ENCODE peak calls at places on chromosomes 5 and 9, in eight cellular contexts. H, E, M, Y, A, F, L and J are unnamed samples.

GRCh38 chr5:151121652-151122051 is 35.9 kb downstream of the ANXA6 start:
- DNase-seq in M (no peak), F (no peak), Y (no peak), E (no peak), A (no peak), H (no peak), L (no peak), J (no peak)

GRCh38 chr5:31161772-31162171 is 31.7 kb upstream of the CDH6 start:
- DNase-seq in Y (no peak), E (no peak), H (no peak), L (peak), M (no peak), F (no peak), A (no peak), J (no peak)

GRCh38 chr9:89801723-89802680 is 197.2 kb downstream of the GADD45G start:
- DNase-seq in H (peak), E (no peak), M (no peak), A (no peak), L (no peak), Y (no peak), F (no peak), J (no peak)

GRCh38 chr9:17723656-17724055 is 144.8 kb downstream of the SH3GL2 start:
- DNase-seq in Y (no peak), L (no peak), H (no peak), F (no peak), E (no peak), M (no peak), A (no peak), J (no peak)

GRCh38 chr5:76724871-76725270 is 8.9 kb downstream of the F2R start:
- DNase-seq in E (no peak), A (no peak), M (no peak), F (no peak), L (no peak), Y (no peak), H (no peak), J (no peak)

GRCh38 chr9:138020795-138021182 is 143.2 kb downstream of the CACNA1B start:
- DNase-seq in Y (no peak), E (no peak), M (no peak), L (no peak), H (no peak), A (no peak), F (no peak), J (no peak)

GRCh38 chr9:89606567-89607311 is 1.9 kb downstream of the GADD45G start:
- DNase-seq in E (peak), A (peak), M (no peak), Y (no peak), H (peak), F (no peak), L (peak), J (peak)

GRCh38 chr5:42522783-42523182 is 99.5 kb downstream of the GHR start:
- DNase-seq in F (no peak), Y (no peak), L (no peak), E (no peak), H (no peak), M (no peak), A (no peak), J (no peak)

GRCh38 chr5:1706428-1706827 is 93.2 kb downstream of the MRPL36 start:
- DNase-seq in M (no peak), F (no peak), E (no peak), L (no peak), Y (no peak), H (no peak), A (no peak), J (no peak)

GRCh38 chr9:17571825-17572224 is 7.0 kb upstream of the SH3GL2 start:
- DNase-seq in L (no peak), E (no peak), M (no peak), H (no peak), Y (no peak), F (no peak), A (no peak), J (no peak)

GRCh38 chr9:98022447-98022846 is 34.1 kb upstream of the NANS start:
- DNase-seq in L (no peak), M (no peak), H (no peak), A (no peak), E (no peak), F (no peak), Y (no peak), J (no peak)

GRCh38 chr5:77928776-77929175 is 152.6 kb upstream of the TBCA start:
- DNase-seq in A (no peak), H (no peak), L (no peak), E (no peak), F (no peak), Y (no peak), M (no peak), J (no peak)

GRCh38 chr5:158698768-158699167 is 400.9 kb downstream of the EBF1 start:
- DNase-seq in F (no peak), A (no peak), H (no peak), L (no peak), M (no peak), Y (no peak), E (no peak), J (no peak)

GRCh38 chr9:113350937-113351336 is 1.6 kb downstream of the BSPRY start:
- DNase-seq in H (peak), A (no peak), E (peak), M (no peak), Y (no peak), F (no peak), L (no peak), J (no peak)

GRCh38 chr9:32603914-32604852 is 31.2 kb upstream of the NDUFB6 start:
- DNase-seq in H (no peak), F (no peak), Y (no peak), E (no peak), M (no peak), A (no peak), L (no peak), J (no peak)

GRCh38 chr5:132063090-132063911 is 2.8 kb downstream of the IL3 start:
- DNase-seq in A (peak), M (peak), H (peak), F (peak), Y (peak), E (peak), L (peak), J (peak)

GRCh38 chr5:78908173-78908901 is 76.8 kb downstream of the ARSB start:
- DNase-seq in A (peak), L (peak), E (no peak), M (no peak), Y (no peak), H (peak), F (no peak), J (no peak)

GRCh38 chr9:125626187-125626586 is 80.8 kb downstream of the MAPKAP1 start:
- DNase-seq in M (no peak), L (no peak), E (no peak), A (no peak), F (no peak), Y (no peak), H (no peak), J (no peak)

GRCh38 chr9:80320916-80321315 is 749.2 kb downstream of the TLE4 start:
- DNase-seq in E (no peak), H (no peak), F (no peak), A (no peak), Y (no peak), L (no peak), M (no peak), J (no peak)

GRCh38 chr5:5351288-5352089 is 71.0 kb upstream of the ICE1 start:
- DNase-seq in Y (no peak), E (no peak), M (no peak), L (no peak), A (peak), F (no peak), H (no peak), J (no peak)

GRCh38 chr9:114232091-114232440 is 76.7 kb downstream of the COL27A1 start:
- DNase-seq in F (no peak), E (no peak), A (no peak), Y (no peak), L (no peak), H (no peak), M (no peak), J (no peak)